ENCODE peak calls at places on chromosomes 4 and X, in five cellular contexts. K, L, Y, F and B are unnamed samples.
A peak's percentile ranks its signal among the peaks of the same experiment; 100 is the strongest.

GRCh38 chr4:25687763-25688162 is 32.1 kb downstream of the SLC34A2 start:
- DNase-seq in F (no peak), K (no peak), L (no peak), Y (no peak), B (no peak)

GRCh38 chr4:13534344-13535063 is 9.8 kb downstream of the NKX3-2 start:
- DNase-seq in L (no peak), K (peak; percentile 71), Y (no peak), F (no peak), B (no peak)

GRCh38 chrX:9786839-9787635 is 808 bp downstream of the SHROOM2 start:
- DNase-seq in F (no peak), Y (no peak), K (peak; percentile 37), L (no peak), B (no peak)

GRCh38 chr4:105145059-105145912 is 1.4 kb upstream of the TET2 start:
- DNase-seq in F (no peak), Y (peak; percentile 32), K (no peak), L (no peak), B (no peak)

GRCh38 chr4:119299221-119300071 is 22.5 kb downstream of the FABP2 start:
- DNase-seq in F (no peak), Y (peak; percentile 66), K (peak; percentile 7), L (no peak), B (peak; percentile 28)

GRCh38 chr4:169005453-169006099 is 4.5 kb downstream of the CBR4 start:
- DNase-seq in F (no peak), K (no peak), Y (peak; percentile 10), L (no peak), B (peak; percentile 51)

GRCh38 chrX:17710836-17711235 is 26.5 kb upstream of the SCML1 start:
- DNase-seq in Y (no peak), K (no peak), L (no peak), F (no peak), B (no peak)

GRCh38 chr4:103091601-103092223 is 7.9 kb downstream of the BDH2 start:
- DNase-seq in K (peak; percentile 77), Y (peak; percentile 88), F (peak; percentile 58), L (no peak), B (peak; percentile 84)